ENCODE peak calls at places on chromosome 3, in eight cellular contexts. K is NCI-H446 treated with DMSO at 0.1 percent for 48 hours, H is retina, J is thoracic aorta, Y is caudate nucleus, F is gastrocnemius medialis, Z is T-helper 9 cell, M is dorsolateral prefrontal cortex. E is an unnamed sample.

GRCh38 chr3:30720586-30721313 is 114.3 kb downstream of the TGFBR2 start:
- DNase-seq in Z (no peak), H (no peak), F (no peak), Y (no peak), J (no peak), M (no peak), K (no peak), E (no peak)

GRCh38 chr3:139121513-139122220 is 77.0 kb upstream of the PRR23C start:
- DNase-seq in H (no peak), J (no peak), Y (no peak), K (no peak), Z (no peak), F (no peak), M (no peak), E (no peak)

GRCh38 chr3:186986406-186986805 is 56.1 kb downstream of the ST6GAL1 start:
- DNase-seq in Z (no peak), Y (no peak), M (no peak), J (no peak), K (no peak), F (no peak), H (no peak), E (no peak)

GRCh38 chr3:74267583-74268184 is 346.8 kb downstream of the CNTN3 start:
- DNase-seq in Y (no peak), M (no peak), Z (no peak), K (no peak), J (peak; percentile 9), H (peak; percentile 61), F (no peak), E (no peak)

GRCh38 chr3:133457465-133458067 is 57.7 kb downstream of the BFSP2 start:
- DNase-seq in F (no peak), K (peak; percentile 45), H (no peak), Y (no peak), Z (no peak), M (no peak), J (no peak), E (no peak)

GRCh38 chr3:44948239-44948638 is 27.7 kb downstream of the ZDHHC3 start:
- DNase-seq in K (no peak), H (no peak), J (no peak), Y (no peak), M (no peak), F (no peak), Z (no peak), E (no peak)

GRCh38 chr3:58008140-58009025 is at the start of gene FLNB:
- DNase-seq in M (peak; percentile 58), F (peak; percentile 21), H (peak; percentile 91), J (no peak), Z (peak; percentile 75), K (no peak), Y (peak; percentile 34), E (peak; percentile 62)

GRCh38 chr3:146111337-146111736 is 49.6 kb downstream of the PLOD2 start:
- DNase-seq in F (no peak), J (no peak), K (no peak), H (no peak), Y (no peak), Z (no peak), M (no peak), E (no peak)

GRCh38 chr3:48413086-48413485 is 16.8 kb downstream of the PLXNB1 start:
- DNase-seq in K (no peak), Z (no peak), F (no peak), Y (no peak), M (no peak), H (no peak), J (no peak), E (no peak)

GRCh38 chr3:131349946-131350347 is 31.6 kb upstream of the NUDT16 start:
- DNase-seq in Y (no peak), H (no peak), J (no peak), K (no peak), M (no peak), F (no peak), Z (no peak), E (no peak)

GRCh38 chr3:170064108-170064507 is 26.3 kb downstream of the GPR160 start:
- DNase-seq in J (no peak), H (no peak), K (no peak), Y (no peak), F (no peak), Z (no peak), M (no peak), E (no peak)

GRCh38 chr3:31066999-31067398 is 172.5 kb upstream of the GADL1 start:
- DNase-seq in Z (no peak), H (no peak), J (no peak), K (no peak), Y (no peak), F (peak; percentile 58), M (no peak), E (no peak)

GRCh38 chr3:179840985-179841384 is 188.1 kb downstream of the USP13 start:
- DNase-seq in M (peak; percentile 16), K (no peak), F (no peak), J (no peak), H (no peak), Y (no peak), Z (no peak), E (no peak)

GRCh38 chr3:147680820-147681488 is 271.8 kb downstream of the ZIC1 start:
- DNase-seq in J (no peak), Y (no peak), Z (no peak), F (peak; percentile 3), M (no peak), H (peak; percentile 65), K (no peak), E (no peak)

GRCh38 chr3:120203016-120203415 is 82.0 kb downstream of the GPR156 start:
- DNase-seq in M (no peak), Z (no peak), Y (no peak), J (no peak), H (no peak), K (peak; percentile 43), F (peak; percentile 70), E (no peak)

GRCh38 chr3:127482216-127483004 is 108.1 kb downstream of the TPRA1 start:
- DNase-seq in F (no peak), J (no peak), K (no peak), Y (no peak), Z (no peak), M (no peak), H (no peak), E (no peak)

GRCh38 chr3:196948442-196949365 is 6.4 kb upstream of the NCBP2 start:
- DNase-seq in K (no peak), J (no peak), H (no peak), Y (no peak), M (no peak), F (no peak), Z (no peak), E (no peak)

GRCh38 chr3:155782390-155782953 is 23.6 kb downstream of the C3orf33 start:
- DNase-seq in H (no peak), Y (no peak), M (no peak), J (no peak), F (no peak), K (no peak), Z (no peak), E (no peak)

GRCh38 chr3:24520101-24520495 is 25.4 kb upstream of the THRB start:
- DNase-seq in J (no peak), M (no peak), F (no peak), Y (no peak), Z (no peak), K (no peak), H (no peak), E (no peak)

GRCh38 chr3:12796171-12797123 is at the start of gene CAND2:
- DNase-seq in Y (peak; percentile 39), K (peak; percentile 1), H (peak; percentile 90), Z (peak; percentile 25), M (peak; percentile 70), J (peak; percentile 43), F (peak; percentile 72), E (peak; percentile 41)

GRCh38 chr3:60989893-60990740 is 261.1 kb downstream of the FHIT start:
- DNase-seq in F (no peak), K (no peak), Y (no peak), H (no peak), M (no peak), Z (no peak), J (no peak), E (no peak)

GRCh38 chr3:64266065-64266874 is 41.0 kb upstream of the PRICKLE2 start:
- DNase-seq in Z (no peak), M (no peak), K (no peak), J (no peak), H (no peak), F (no peak), Y (no peak), E (no peak)

GRCh38 chr3:42300013-42300412 is 34.0 kb upstream of the CCK start:
- DNase-seq in K (no peak), F (no peak), M (no peak), H (peak; percentile 56), Z (no peak), Y (no peak), J (no peak), E (peak; percentile 2)

GRCh38 chr3:144403040-144403457 is 431.4 kb downstream of the DIPK2A start:
- DNase-seq in Y (no peak), J (no peak), H (no peak), M (no peak), Z (no peak), F (no peak), K (no peak), E (no peak)

GRCh38 chr3:44885618-44886017 is 11.2 kb downstream of the TGM4 start:
- DNase-seq in F (no peak), K (peak; percentile 57), J (peak; percentile 50), H (no peak), Y (no peak), M (no peak), Z (no peak), E (no peak)

GRCh38 chr3:161700998-161701397 is 204.4 kb downstream of the OTOL1 start:
- DNase-seq in Z (no peak), M (no peak), Y (no peak), F (no peak), K (no peak), J (no peak), H (no peak), E (no peak)